ENCODE peak calls at places on chromosomes 3 and 15, in four cellular contexts. One of them, this sample, is unnamed.

GRCh38 chr3:2098398-2099027 is at the start of gene CNTN4:
- DNase-seq in foreskin fibroblast: no peak
- DNase-seq in AG20443: peak; percentile 66
- DNase-seq in mesothelial cell of epicardium: peak; percentile 88
- DNase-seq in this sample: peak; percentile 57

GRCh38 chr15:96122077-96123027 is 208.1 kb upstream of the NR2F2 start:
- DNase-seq in foreskin fibroblast: peak; percentile 14
- DNase-seq in AG20443: no peak
- DNase-seq in mesothelial cell of epicardium: no peak
- DNase-seq in this sample: peak; percentile 19

GRCh38 chr3:99413504-99413903 is 224.9 kb upstream of the COL8A1 start:
- DNase-seq in foreskin fibroblast: no peak
- DNase-seq in AG20443: peak; percentile 34
- DNase-seq in mesothelial cell of epicardium: no peak
- DNase-seq in this sample: peak; percentile 64

GRCh38 chr15:45668386-45668785 is 33.6 kb downstream of the SQOR start:
- DNase-seq in foreskin fibroblast: no peak
- DNase-seq in AG20443: no peak
- DNase-seq in mesothelial cell of epicardium: no peak
- DNase-seq in this sample: no peak

GRCh38 chr3:49641921-49642707 is 32.0 kb upstream of the APEH start:
- DNase-seq in foreskin fibroblast: no peak
- DNase-seq in AG20443: no peak
- DNase-seq in mesothelial cell of epicardium: no peak
- DNase-seq in this sample: no peak

GRCh38 chr3:119588112-119588511 is 8.8 kb downstream of the ADPRH start:
- DNase-seq in foreskin fibroblast: no peak
- DNase-seq in AG20443: no peak
- DNase-seq in mesothelial cell of epicardium: no peak
- DNase-seq in this sample: no peak

GRCh38 chr15:100103828-100104227 is 237.9 kb downstream of the ADAMTS17 start:
- DNase-seq in foreskin fibroblast: no peak
- DNase-seq in AG20443: no peak
- DNase-seq in mesothelial cell of epicardium: peak; percentile 7
- DNase-seq in this sample: no peak

GRCh38 chr15:62272290-62272689 is 107.2 kb upstream of the C2CD4B start:
- DNase-seq in foreskin fibroblast: no peak
- DNase-seq in AG20443: no peak
- DNase-seq in mesothelial cell of epicardium: no peak
- DNase-seq in this sample: no peak

GRCh38 chr3:177224406-177224805 is 27.1 kb upstream of the TBL1XR1 start:
- DNase-seq in foreskin fibroblast: no peak
- DNase-seq in AG20443: no peak
- DNase-seq in mesothelial cell of epicardium: no peak
- DNase-seq in this sample: no peak

GRCh38 chr15:65580287-65580686 is 30.6 kb downstream of the INTS14 start:
- DNase-seq in foreskin fibroblast: peak; percentile 75
- DNase-seq in AG20443: peak; percentile 87
- DNase-seq in mesothelial cell of epicardium: no peak
- DNase-seq in this sample: peak; percentile 82

GRCh38 chr15:78810377-78811123 is 714 bp downstream of the ADAMTS7 start:
- DNase-seq in foreskin fibroblast: peak; percentile 12
- DNase-seq in AG20443: peak; percentile 81
- DNase-seq in mesothelial cell of epicardium: peak; percentile 73
- DNase-seq in this sample: peak; percentile 77

GRCh38 chr15:40843183-40843884 is 514 bp upstream of the SPINT1 start:
- DNase-seq in foreskin fibroblast: no peak
- DNase-seq in AG20443: peak; percentile 9
- DNase-seq in mesothelial cell of epicardium: peak; percentile 55
- DNase-seq in this sample: no peak

GRCh38 chr15:52133510-52134220 is 21.1 kb upstream of the BCL2L10 start:
- DNase-seq in foreskin fibroblast: no peak
- DNase-seq in AG20443: no peak
- DNase-seq in mesothelial cell of epicardium: no peak
- DNase-seq in this sample: no peak

GRCh38 chr3:4335840-4336579 is 32.8 kb downstream of the SETMAR start:
- DNase-seq in foreskin fibroblast: no peak
- DNase-seq in AG20443: no peak
- DNase-seq in mesothelial cell of epicardium: no peak
- DNase-seq in this sample: no peak

GRCh38 chr3:14210843-14211594 is 32.4 kb downstream of the LSM3 start:
- DNase-seq in foreskin fibroblast: peak; percentile 68
- DNase-seq in AG20443: peak; percentile 74
- DNase-seq in mesothelial cell of epicardium: no peak
- DNase-seq in this sample: peak; percentile 76

GRCh38 chr3:134896141-134896540 is 101.1 kb downstream of the EPHB1 start:
- DNase-seq in foreskin fibroblast: no peak
- DNase-seq in AG20443: no peak
- DNase-seq in mesothelial cell of epicardium: no peak
- DNase-seq in this sample: no peak

GRCh38 chr15:88805031-88805780 is 2.0 kb downstream of the ACAN start:
- DNase-seq in foreskin fibroblast: no peak
- DNase-seq in AG20443: no peak
- DNase-seq in mesothelial cell of epicardium: no peak
- DNase-seq in this sample: no peak

GRCh38 chr3:24263069-24263668 is 231.5 kb downstream of the THRB start:
- DNase-seq in foreskin fibroblast: no peak
- DNase-seq in AG20443: no peak
- DNase-seq in mesothelial cell of epicardium: no peak
- DNase-seq in this sample: no peak

GRCh38 chr15:40238927-40239591 is at the start of gene PAK6:
- DNase-seq in foreskin fibroblast: peak; percentile 37
- DNase-seq in AG20443: peak; percentile 83
- DNase-seq in mesothelial cell of epicardium: peak; percentile 72
- DNase-seq in this sample: peak; percentile 76

GRCh38 chr3:43950775-43951174 is 260.0 kb downstream of the ABHD5 start:
- DNase-seq in foreskin fibroblast: no peak
- DNase-seq in AG20443: no peak
- DNase-seq in mesothelial cell of epicardium: no peak
- DNase-seq in this sample: no peak

GRCh38 chr3:52488746-52489145 is 6.4 kb upstream of the STAB1 start:
- DNase-seq in foreskin fibroblast: no peak
- DNase-seq in AG20443: no peak
- DNase-seq in mesothelial cell of epicardium: no peak
- DNase-seq in this sample: no peak

GRCh38 chr3:160569874-160570273 is 4.5 kb upstream of the KPNA4 start:
- DNase-seq in foreskin fibroblast: no peak
- DNase-seq in AG20443: no peak
- DNase-seq in mesothelial cell of epicardium: no peak
- DNase-seq in this sample: no peak

GRCh38 chr3:57958642-57959406 is 49.4 kb upstream of the FLNB start:
- DNase-seq in foreskin fibroblast: no peak
- DNase-seq in AG20443: peak; percentile 48
- DNase-seq in mesothelial cell of epicardium: no peak
- DNase-seq in this sample: peak; percentile 51

GRCh38 chr15:75024102-75024636 is 779 bp downstream of the PPCDC start:
- DNase-seq in foreskin fibroblast: peak; percentile 14
- DNase-seq in AG20443: peak; percentile 38
- DNase-seq in mesothelial cell of epicardium: no peak
- DNase-seq in this sample: peak; percentile 47

GRCh38 chr15:44489464-44489863 is 47.5 kb upstream of the EIF3J start:
- DNase-seq in foreskin fibroblast: peak; percentile 73
- DNase-seq in AG20443: peak; percentile 68
- DNase-seq in mesothelial cell of epicardium: no peak
- DNase-seq in this sample: peak; percentile 74

GRCh38 chr15:43107741-43108140 is 1.9 kb upstream of the UBR1 start:
- DNase-seq in foreskin fibroblast: no peak
- DNase-seq in AG20443: no peak
- DNase-seq in mesothelial cell of epicardium: no peak
- DNase-seq in this sample: no peak

This sample was measured in GM03348.